ENCODE peak calls at places on chromosomes 13 and 19, in six cellular contexts. F is substantia nigra; D is CD4-positive, alpha-beta T cell; I is right cardiac atrium; U is aorta; J is uterus. W is an unnamed sample.

GRCh38 chr19:49361438-49362047 is 673 bp downstream of the TEAD2 start:
- DNase-seq in U (peak), F (no peak), D (no peak), I (peak), J (peak), W (no peak)

GRCh38 chr19:12065100-12065538 is 588 bp downstream of the ZNF844 start:
- DNase-seq in I (peak), D (no peak), F (peak), J (no peak), U (peak), W (no peak)

GRCh38 chr19:3708207-3708931 is at the start of gene TJP3:
- DNase-seq in J (no peak), I (no peak), U (no peak), F (no peak), D (no peak), W (no peak)

GRCh38 chr13:22201395-22201794 is 530.5 kb downstream of the FGF9 start:
- DNase-seq in U (no peak), I (no peak), D (no peak), J (no peak), F (no peak), W (no peak)

GRCh38 chr19:12715102-12715501 is 8.6 kb downstream of the TNPO2 start:
- DNase-seq in U (no peak), F (no peak), J (no peak), D (no peak), I (no peak), W (no peak)

GRCh38 chr19:15432018-15432494 is 13.3 kb upstream of the AKAP8L start:
- DNase-seq in F (no peak), I (peak), D (no peak), U (no peak), J (no peak), W (no peak)

GRCh38 chr13:93227280-93227905 is 786 bp downstream of the GPC6 start:
- DNase-seq in U (peak), D (no peak), J (no peak), F (no peak), I (peak), W (no peak)

GRCh38 chr19:48629599-48630288 is 7.4 kb downstream of the DBP start:
- DNase-seq in F (peak), J (peak), I (peak), U (peak), D (no peak), W (no peak)

GRCh38 chr13:67878376-67878775 is 648.2 kb upstream of the PCDH9 start:
- DNase-seq in I (peak), D (no peak), U (no peak), F (no peak), J (no peak), W (no peak)

GRCh38 chr13:113742000-113742441 is 17.0 kb upstream of the TMEM255B start:
- DNase-seq in D (no peak), I (peak), J (no peak), F (no peak), U (peak), W (no peak)

GRCh38 chr13:34076943-34077703 is 259.2 kb downstream of the RFC3 start:
- DNase-seq in I (no peak), U (no peak), J (no peak), F (no peak), D (no peak), W (no peak)

GRCh38 chr19:43505941-43506340 is 1.4 kb upstream of the PHLDB3 start:
- DNase-seq in I (no peak), F (no peak), U (no peak), D (no peak), J (no peak), W (no peak)

GRCh38 chr13:47499358-47500150 is 501.5 kb downstream of the SUCLA2 start:
- DNase-seq in I (no peak), J (no peak), D (no peak), U (no peak), F (no peak), W (no peak)

GRCh38 chr13:41954226-41954625 is 6.7 kb downstream of the VWA8 start:
- DNase-seq in F (no peak), U (no peak), D (no peak), I (no peak), J (no peak), W (no peak)

GRCh38 chr19:47713046-47714021 is at the start of gene EHD2:
- DNase-seq in F (peak), D (no peak), I (peak), J (peak), U (peak), W (no peak)

GRCh38 chr13:97367427-97367826 is 66.5 kb upstream of the RAP2A start:
- DNase-seq in D (no peak), U (no peak), I (no peak), F (peak), J (peak), W (no peak)

GRCh38 chr19:48196933-48197665 is 26.6 kb downstream of the ZSWIM9 start:
- DNase-seq in I (no peak), F (no peak), D (no peak), U (no peak), J (no peak), W (no peak)

GRCh38 chr19:16441661-16442071 is 30.1 kb downstream of the EPS15L1 start:
- DNase-seq in U (no peak), F (no peak), D (no peak), I (peak), J (no peak), W (no peak)

GRCh38 chr19:3025516-3025890 is 3.6 kb downstream of the TLE2 start:
- DNase-seq in J (no peak), U (no peak), I (no peak), F (no peak), D (no peak), W (no peak)

GRCh38 chr13:74886496-74886895 is 595.5 kb downstream of the TBC1D4 start:
- DNase-seq in I (no peak), J (no peak), F (no peak), D (no peak), U (no peak), W (no peak)

GRCh38 chr13:65613004-65613403 is 1617.1 kb downstream of the PCDH9 start:
- DNase-seq in U (no peak), D (no peak), F (no peak), J (no peak), I (no peak), W (no peak)

GRCh38 chr13:28100149-28101121 is at the start of gene FLT3:
- DNase-seq in J (no peak), I (peak), U (no peak), F (no peak), D (no peak), W (peak)

GRCh38 chr13:100707818-100708740 is 33.5 kb upstream of the TMTC4 start:
- DNase-seq in U (no peak), J (no peak), I (no peak), F (no peak), D (no peak), W (no peak)

GRCh38 chr13:109787135-109787954 is 962 bp upstream of the IRS2 start:
- DNase-seq in I (peak), U (no peak), J (peak), D (no peak), F (no peak), W (peak)

GRCh38 chr19:50722248-50723013 is 733 bp upstream of the CLEC11A start:
- DNase-seq in D (no peak), F (no peak), U (no peak), I (no peak), J (no peak), W (no peak)

GRCh38 chr19:18220632-18221275 is 5.5 kb downstream of the PDE4C start:
- DNase-seq in U (no peak), J (no peak), D (no peak), F (no peak), I (peak), W (no peak)

GRCh38 chr19:17747205-17748098 is 3.8 kb upstream of the FCHO1 start:
- DNase-seq in J (peak), D (peak), U (peak), F (peak), I (peak), W (peak)

GRCh38 chr13:102771298-102772041 is 2.1 kb downstream of the TEX30 start:
- DNase-seq in F (no peak), I (no peak), J (no peak), D (no peak), U (no peak), W (no peak)
- H3K27ac ChIP-seq in F (no peak), I (no peak), J (no peak), D (no peak), U (no peak), W (no peak)

GRCh38 chr19:34963531-34964406 is at the start of gene ZNF792:
- DNase-seq in D (peak), U (peak), F (peak), I (peak), J (peak), W (peak)
- H3K27ac ChIP-seq in D (peak), U (no peak), F (peak), I (peak), J (peak), W (peak)

GRCh38 chr13:94322925-94323324 is 156.6 kb downstream of the DCT start:
- DNase-seq in I (no peak), F (no peak), D (no peak), U (no peak), J (no peak), W (no peak)

GRCh38 chr13:94325660-94326059 is 153.8 kb downstream of the DCT start:
- DNase-seq in F (no peak), I (no peak), D (no peak), J (no peak), U (no peak), W (no peak)

GRCh38 chr13:94324409-94325147 is 154.9 kb downstream of the DCT start:
- DNase-seq in J (no peak), F (no peak), D (no peak), U (no peak), I (no peak), W (no peak)

GRCh38 chr13:94325148-94325528 is 154.3 kb downstream of the DCT start:
- DNase-seq in J (no peak), D (no peak), U (no peak), F (no peak), I (no peak), W (no peak)

DNA sequence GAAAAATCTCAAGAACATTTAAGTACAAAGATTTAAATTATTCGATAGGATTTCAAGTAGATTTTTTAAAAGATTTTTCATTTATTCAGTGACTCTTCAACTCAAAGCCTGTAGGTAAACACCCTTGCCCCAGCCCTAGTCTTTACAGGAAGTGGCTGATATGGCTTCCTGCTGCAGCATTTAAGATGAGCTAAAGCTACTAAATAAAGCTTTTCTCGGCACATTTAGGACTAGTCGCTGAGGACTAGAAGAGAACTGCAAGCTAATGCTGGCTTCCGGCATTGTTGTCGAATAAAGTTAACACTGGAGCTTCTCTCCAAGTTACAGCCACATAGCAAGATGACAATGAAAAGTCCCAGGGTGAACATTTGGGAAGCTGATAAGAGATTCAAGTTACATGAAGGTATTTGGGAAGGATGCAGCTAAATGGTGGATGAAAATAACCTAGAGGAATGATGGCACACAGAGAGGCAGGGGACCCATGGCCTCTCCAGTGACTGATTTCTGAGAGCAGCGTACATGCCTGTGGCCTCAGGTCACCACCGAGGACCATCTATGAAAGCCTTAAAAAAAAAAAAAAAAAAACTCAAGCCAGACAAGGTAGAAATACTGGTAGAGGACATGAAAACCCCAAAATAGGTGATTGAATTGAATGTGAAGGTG is 155.6 kb downstream of the DCT start:
- DNase-seq in U (no peak), D (peak), F (no peak), I (no peak), J (no peak), W (peak)
- H3K27ac ChIP-seq in U (no peak), D (peak), F (no peak), I (no peak), J (no peak), W (no peak)

GRCh38 chr19:38318595-38319142 is 976 bp upstream of the KCNK6 start:
- DNase-seq in D (no peak), I (peak), U (no peak), J (peak), F (no peak), W (no peak)
- H3K27ac ChIP-seq in D (no peak), I (peak), U (peak), J (peak), F (no peak), W (peak)

GRCh38 chr13:49938921-49939320 is 2.8 kb upstream of the SPRYD7 start:
- DNase-seq in I (peak), U (no peak), D (no peak), J (no peak), F (peak), W (no peak)
- H3K27ac ChIP-seq in I (no peak), U (no peak), D (no peak), J (no peak), F (no peak), W (no peak)

GRCh38 chr13:40386586-40386985 is 279.9 kb downstream of the FOXO1 start:
- DNase-seq in J (no peak), D (no peak), U (no peak), I (no peak), F (no peak), W (no peak)
- H3K27ac ChIP-seq in J (no peak), D (no peak), U (no peak), I (no peak), F (no peak), W (no peak)

GRCh38 chr13:111209613-111210012 is 94.5 kb downstream of the ARHGEF7 start:
- DNase-seq in I (no peak), F (peak), J (no peak), U (no peak), D (no peak), W (no peak)
- H3K27ac ChIP-seq in I (no peak), F (peak), J (peak), U (no peak), D (no peak), W (no peak)

GRCh38 chr13:77143325-77143907 is 116.5 kb upstream of the FBXL3 start:
- DNase-seq in U (no peak), D (no peak), F (no peak), J (no peak), I (no peak), W (no peak)
- H3K27ac ChIP-seq in U (no peak), D (no peak), F (no peak), J (no peak), I (no peak), W (no peak)

W was measured in CD8-positive, alpha-beta memory T cell.